ENCODE peak calls at places on chromosomes 4 and X, in eight cellular contexts. One of them, this sample, is unnamed.

GRCh38 chr4:144611850-144612249 is 34.1 kb upstream of the HHIP start:
- DNase-seq in tibial nerve: no peak
- DNase-seq in ovary: no peak
- DNase-seq in transverse colon: peak; percentile 9
- DNase-seq in uterus: no peak
- DNase-seq in NB4: peak; percentile 12
- DNase-seq in A549: peak; percentile 6
- DNase-seq in esophagus muscularis mucosa: no peak
- DNase-seq in this sample: peak; percentile 1

GRCh38 chr4:13966241-13967195 is 339.0 kb upstream of the BOD1L1 start:
- DNase-seq in tibial nerve: no peak
- DNase-seq in ovary: no peak
- DNase-seq in transverse colon: no peak
- DNase-seq in uterus: no peak
- DNase-seq in NB4: no peak
- DNase-seq in A549: no peak
- DNase-seq in esophagus muscularis mucosa: no peak
- DNase-seq in this sample: no peak

GRCh38 chr4:139666735-139667266 is 1.2 kb downstream of the MGST2 start:
- DNase-seq in tibial nerve: no peak
- DNase-seq in ovary: no peak
- DNase-seq in transverse colon: peak; percentile 70
- DNase-seq in uterus: peak; percentile 55
- DNase-seq in NB4: peak; percentile 42
- DNase-seq in A549: no peak
- DNase-seq in esophagus muscularis mucosa: no peak
- DNase-seq in this sample: peak; percentile 47

GRCh38 chr4:52588771-52589591 is 70.1 kb downstream of the USP46 start:
- DNase-seq in tibial nerve: no peak
- DNase-seq in ovary: no peak
- DNase-seq in transverse colon: no peak
- DNase-seq in uterus: peak; percentile 56
- DNase-seq in NB4: peak; percentile 36
- DNase-seq in A549: no peak
- DNase-seq in esophagus muscularis mucosa: peak; percentile 66
- DNase-seq in this sample: no peak

GRCh38 chr4:124710253-124710849 is 2.2 kb downstream of the ANKRD50 start:
- DNase-seq in tibial nerve: no peak
- DNase-seq in ovary: no peak
- DNase-seq in transverse colon: no peak
- DNase-seq in uterus: no peak
- DNase-seq in NB4: peak; percentile 6
- DNase-seq in A549: no peak
- DNase-seq in esophagus muscularis mucosa: no peak
- DNase-seq in this sample: no peak

GRCh38 chr4:140736669-140737343 is 19.4 kb downstream of the TBC1D9 start:
- DNase-seq in tibial nerve: no peak
- DNase-seq in ovary: no peak
- DNase-seq in transverse colon: no peak
- DNase-seq in uterus: no peak
- DNase-seq in NB4: no peak
- DNase-seq in A549: no peak
- DNase-seq in esophagus muscularis mucosa: no peak
- DNase-seq in this sample: no peak

GRCh38 chr4:58749206-58749605 is 1639.0 kb upstream of the IGFBP7 start:
- DNase-seq in tibial nerve: no peak
- DNase-seq in ovary: no peak
- DNase-seq in transverse colon: peak; percentile 73
- DNase-seq in uterus: no peak
- DNase-seq in NB4: no peak
- DNase-seq in A549: no peak
- DNase-seq in esophagus muscularis mucosa: no peak
- DNase-seq in this sample: peak; percentile 2

GRCh38 chr4:147863808-147864472 is 132.1 kb downstream of the ARHGAP10 start:
- DNase-seq in tibial nerve: peak; percentile 42
- DNase-seq in ovary: peak; percentile 34
- DNase-seq in transverse colon: no peak
- DNase-seq in uterus: no peak
- DNase-seq in NB4: no peak
- DNase-seq in A549: no peak
- DNase-seq in esophagus muscularis mucosa: peak; percentile 72
- DNase-seq in this sample: no peak

GRCh38 chr4:40629401-40630334 is at the start of gene RBM47:
- DNase-seq in tibial nerve: no peak
- DNase-seq in ovary: peak; percentile 73
- DNase-seq in transverse colon: peak; percentile 89
- DNase-seq in uterus: peak; percentile 14
- DNase-seq in NB4: peak; percentile 57
- DNase-seq in A549: no peak
- DNase-seq in esophagus muscularis mucosa: no peak
- DNase-seq in this sample: no peak

GRCh38 chrX:38860106-38861013 is 59.1 kb downstream of the MID1IP1 start:
- DNase-seq in tibial nerve: no peak
- DNase-seq in ovary: no peak
- DNase-seq in transverse colon: no peak
- DNase-seq in uterus: no peak
- DNase-seq in NB4: no peak
- DNase-seq in A549: no peak
- DNase-seq in esophagus muscularis mucosa: no peak
- DNase-seq in this sample: no peak

GRCh38 chrX:78105944-78106650 is 2.0 kb downstream of the PGK1 start:
- DNase-seq in tibial nerve: no peak
- DNase-seq in ovary: no peak
- DNase-seq in transverse colon: no peak
- DNase-seq in uterus: no peak
- DNase-seq in NB4: peak; percentile 52
- DNase-seq in A549: no peak
- DNase-seq in esophagus muscularis mucosa: no peak
- DNase-seq in this sample: no peak

GRCh38 chrX:23659339-23659738 is 8.0 kb upstream of the PRDX4 start:
- DNase-seq in tibial nerve: no peak
- DNase-seq in ovary: no peak
- DNase-seq in transverse colon: no peak
- DNase-seq in uterus: no peak
- DNase-seq in NB4: no peak
- DNase-seq in A549: no peak
- DNase-seq in esophagus muscularis mucosa: no peak
- DNase-seq in this sample: no peak

GRCh38 chr4:14000091-14000814 is 372.7 kb upstream of the BOD1L1 start:
- DNase-seq in tibial nerve: no peak
- DNase-seq in ovary: no peak
- DNase-seq in transverse colon: no peak
- DNase-seq in uterus: no peak
- DNase-seq in NB4: no peak
- DNase-seq in A549: no peak
- DNase-seq in esophagus muscularis mucosa: no peak
- DNase-seq in this sample: no peak

GRCh38 chr4:53186714-53187358 is 179.0 kb downstream of the SCFD2 start:
- DNase-seq in tibial nerve: no peak
- DNase-seq in ovary: no peak
- DNase-seq in transverse colon: no peak
- DNase-seq in uterus: no peak
- DNase-seq in NB4: no peak
- DNase-seq in A549: no peak
- DNase-seq in esophagus muscularis mucosa: no peak
- DNase-seq in this sample: no peak

GRCh38 chrX:86171366-86171765 is 23.1 kb downstream of the DACH2 start:
- DNase-seq in tibial nerve: no peak
- DNase-seq in ovary: no peak
- DNase-seq in transverse colon: no peak
- DNase-seq in uterus: no peak
- DNase-seq in NB4: peak; percentile 37
- DNase-seq in A549: no peak
- DNase-seq in esophagus muscularis mucosa: no peak
- DNase-seq in this sample: peak; percentile 35

GRCh38 chr4:152831416-152831815 is 51.7 kb downstream of the ARFIP1 start:
- DNase-seq in tibial nerve: no peak
- DNase-seq in ovary: no peak
- DNase-seq in transverse colon: no peak
- DNase-seq in uterus: no peak
- DNase-seq in NB4: no peak
- DNase-seq in A549: no peak
- DNase-seq in esophagus muscularis mucosa: no peak
- DNase-seq in this sample: no peak

GRCh38 chr4:48255130-48255958 is 14.3 kb downstream of the TEC start:
- DNase-seq in tibial nerve: no peak
- DNase-seq in ovary: no peak
- DNase-seq in transverse colon: no peak
- DNase-seq in uterus: no peak
- DNase-seq in NB4: no peak
- DNase-seq in A549: no peak
- DNase-seq in esophagus muscularis mucosa: no peak
- DNase-seq in this sample: no peak
- TF ChIP-seq POLR2A in tibial nerve: no peak
- TF ChIP-seq POLR2A in ovary: no peak
- TF ChIP-seq POLR2A in transverse colon: no peak
- TF ChIP-seq POLR2A in uterus: no peak
- TF ChIP-seq POLR2A in NB4: no peak
- TF ChIP-seq POLR2A in A549: no peak
- TF ChIP-seq POLR2A in esophagus muscularis mucosa: no peak
- TF ChIP-seq POLR2A in this sample: no peak

GRCh38 chr4:185304944-185305690 is 90.6 kb downstream of the LRP2BP start:
- DNase-seq in tibial nerve: no peak
- DNase-seq in ovary: no peak
- DNase-seq in transverse colon: peak; percentile 16
- DNase-seq in uterus: no peak
- DNase-seq in NB4: peak; percentile 40
- DNase-seq in A549: no peak
- DNase-seq in esophagus muscularis mucosa: no peak
- DNase-seq in this sample: peak; percentile 30
- TF ChIP-seq POLR2A in tibial nerve: no peak
- TF ChIP-seq POLR2A in ovary: no peak
- TF ChIP-seq POLR2A in transverse colon: no peak
- TF ChIP-seq POLR2A in uterus: no peak
- TF ChIP-seq POLR2A in NB4: no peak
- TF ChIP-seq POLR2A in A549: no peak
- TF ChIP-seq POLR2A in esophagus muscularis mucosa: no peak
- TF ChIP-seq POLR2A in this sample: no peak

DNA sequence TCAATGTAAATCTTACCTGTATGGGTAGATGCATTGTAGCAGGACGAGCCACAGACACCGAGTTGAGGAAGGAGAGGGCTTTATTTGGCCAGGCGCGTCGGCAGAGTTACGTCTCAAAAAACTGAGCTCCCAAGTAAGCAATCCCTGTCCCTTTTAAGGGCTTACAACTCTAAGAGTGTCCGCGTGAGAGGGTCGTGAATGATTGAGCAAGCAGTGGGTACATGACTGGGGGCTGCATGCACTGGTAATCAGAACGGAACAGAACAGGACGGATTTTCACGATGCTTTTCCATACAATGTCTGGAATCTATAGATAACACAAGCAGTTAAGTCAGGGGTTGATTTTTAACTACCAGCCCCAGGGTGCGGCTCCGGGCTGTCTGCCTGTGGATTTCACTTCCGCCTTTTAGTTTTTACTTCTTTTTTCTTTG is 524.9 kb upstream of the HTR2C start:
- DNase-seq in tibial nerve: no peak
- DNase-seq in ovary: no peak
- DNase-seq in transverse colon: peak; percentile 53
- DNase-seq in uterus: no peak
- DNase-seq in NB4: no peak
- DNase-seq in A549: no peak
- DNase-seq in esophagus muscularis mucosa: no peak
- DNase-seq in this sample: no peak
- TF ChIP-seq POLR2A in tibial nerve: no peak
- TF ChIP-seq POLR2A in ovary: no peak
- TF ChIP-seq POLR2A in transverse colon: peak; percentile 28
- TF ChIP-seq POLR2A in uterus: no peak
- TF ChIP-seq POLR2A in NB4: no peak
- TF ChIP-seq POLR2A in A549: no peak
- TF ChIP-seq POLR2A in esophagus muscularis mucosa: no peak
- TF ChIP-seq POLR2A in this sample: no peak

GRCh38 chr4:176142253-176142652 is 53.1 kb downstream of the SPATA4 start:
- DNase-seq in tibial nerve: no peak
- DNase-seq in ovary: no peak
- DNase-seq in transverse colon: no peak
- DNase-seq in uterus: no peak
- DNase-seq in NB4: no peak
- DNase-seq in A549: no peak
- DNase-seq in esophagus muscularis mucosa: no peak
- DNase-seq in this sample: no peak
- TF ChIP-seq POLR2A in tibial nerve: no peak
- TF ChIP-seq POLR2A in ovary: no peak
- TF ChIP-seq POLR2A in transverse colon: no peak
- TF ChIP-seq POLR2A in uterus: no peak
- TF ChIP-seq POLR2A in NB4: no peak
- TF ChIP-seq POLR2A in A549: no peak
- TF ChIP-seq POLR2A in esophagus muscularis mucosa: no peak
- TF ChIP-seq POLR2A in this sample: no peak

GRCh38 chrX:40729923-40730584 is 5.3 kb downstream of the MED14 start:
- DNase-seq in tibial nerve: no peak
- DNase-seq in ovary: no peak
- DNase-seq in transverse colon: peak; percentile 30
- DNase-seq in uterus: no peak
- DNase-seq in NB4: peak; percentile 42
- DNase-seq in A549: no peak
- DNase-seq in esophagus muscularis mucosa: no peak
- DNase-seq in this sample: no peak

GRCh38 chrX:40734956-40735317 is 405 bp downstream of the MED14 start:
- DNase-seq in tibial nerve: no peak
- DNase-seq in ovary: no peak
- DNase-seq in transverse colon: peak; percentile 37
- DNase-seq in uterus: peak; percentile 18
- DNase-seq in NB4: peak; percentile 57
- DNase-seq in A549: peak; percentile 21
- DNase-seq in esophagus muscularis mucosa: no peak
- DNase-seq in this sample: no peak

GRCh38 chrX:40733691-40734090 is 1.7 kb downstream of the MED14 start:
- DNase-seq in tibial nerve: no peak
- DNase-seq in ovary: no peak
- DNase-seq in transverse colon: no peak
- DNase-seq in uterus: no peak
- DNase-seq in NB4: no peak
- DNase-seq in A549: no peak
- DNase-seq in esophagus muscularis mucosa: no peak
- DNase-seq in this sample: no peak

GRCh38 chrX:40736170-40736505 is 796 bp upstream of the MED14 start:
- DNase-seq in tibial nerve: no peak
- DNase-seq in ovary: no peak
- DNase-seq in transverse colon: no peak
- DNase-seq in uterus: no peak
- DNase-seq in NB4: no peak
- DNase-seq in A549: no peak
- DNase-seq in esophagus muscularis mucosa: no peak
- DNase-seq in this sample: peak; percentile 1

GRCh38 chrX:40735318-40736169 is at the start of gene MED14:
- DNase-seq in tibial nerve: peak; percentile 71
- DNase-seq in ovary: peak; percentile 91
- DNase-seq in transverse colon: peak; percentile 93
- DNase-seq in uterus: peak; percentile 88
- DNase-seq in NB4: peak; percentile 94
- DNase-seq in A549: peak; percentile 57
- DNase-seq in esophagus muscularis mucosa: peak; percentile 92
- DNase-seq in this sample: peak; percentile 83
- TF ChIP-seq POLR2A in tibial nerve: peak; percentile 69
- TF ChIP-seq POLR2A in ovary: peak; percentile 72
- TF ChIP-seq POLR2A in transverse colon: peak; percentile 80
- TF ChIP-seq POLR2A in uterus: peak; percentile 71
- TF ChIP-seq POLR2A in NB4: peak; percentile 70
- TF ChIP-seq POLR2A in A549: peak; percentile 32
- TF ChIP-seq POLR2A in esophagus muscularis mucosa: peak; percentile 9
- TF ChIP-seq POLR2A in this sample: peak; percentile 71

This sample was measured in HepG2.